ENCODE peak calls at places on chromosomes 4 and X, in seven cellular contexts. A is colonic mucosa, J is fibroblast of lung, W is OCI-LY7, U is PC-9, O is heart left ventricle, C is cardiac fibroblast. P is an unnamed sample.

GRCh38 chr4:73976716-73977115 is 5.1 kb downstream of the PF4 start:
- DNase-seq in W (no peak), A (no peak), U (no peak), O (no peak), C (peak; percentile 84), J (peak; percentile 60), P (no peak)

GRCh38 chrX:102846544-102847236 is 90.4 kb upstream of the RAB40AL start:
- DNase-seq in A (no peak), W (no peak), C (peak; percentile 4), U (no peak), J (peak; percentile 30), O (no peak), P (no peak)

GRCh38 chr4:2270341-2271165 is 8.6 kb upstream of the MXD4 start:
- DNase-seq in W (no peak), U (no peak), A (no peak), O (peak; percentile 24), J (no peak), C (no peak), P (no peak)

GRCh38 chr4:55553442-55553841 is 6.7 kb upstream of the CLOCK start:
- DNase-seq in A (no peak), W (peak; percentile 10), C (peak; percentile 65), O (peak; percentile 30), J (peak; percentile 49), U (no peak), P (peak; percentile 44)

GRCh38 chr4:92303621-92304027 is at the start of gene GRID2:
- DNase-seq in J (peak; percentile 48), U (no peak), C (peak; percentile 8), W (no peak), A (no peak), O (no peak), P (no peak)

GRCh38 chr4:89007338-89007737 is 49.6 kb downstream of the FAM13A start:
- DNase-seq in C (no peak), J (no peak), O (no peak), A (no peak), U (no peak), W (no peak), P (no peak)

GRCh38 chr4:30362436-30362835 is 357.7 kb upstream of the PCDH7 start:
- DNase-seq in W (no peak), C (no peak), O (no peak), A (no peak), U (no peak), J (no peak), P (no peak)

GRCh38 chr4:186693159-186693815 is 30.4 kb downstream of the FAT1 start:
- DNase-seq in A (peak; percentile 84), U (no peak), O (peak; percentile 85), C (no peak), W (no peak), J (peak; percentile 86), P (peak; percentile 68)

GRCh38 chrX:107747596-107748161 is 27.9 kb downstream of the TSC22D3 start:
- DNase-seq in U (peak; percentile 78), A (no peak), W (no peak), O (peak; percentile 55), J (peak; percentile 52), C (peak; percentile 63), P (no peak)

GRCh38 chr4:48570646-48571220 is 80.7 kb downstream of the ZAR1 start:
- DNase-seq in U (no peak), A (no peak), O (no peak), J (peak; percentile 44), W (no peak), C (peak; percentile 5), P (peak; percentile 21)

GRCh38 chr4:110671679-110672078 is 48.8 kb upstream of the PITX2 start:
- DNase-seq in O (no peak), A (no peak), U (no peak), C (no peak), J (no peak), W (no peak), P (no peak)

GRCh38 chr4:22607382-22607781 is 85.4 kb upstream of the GBA3 start:
- DNase-seq in W (peak; percentile 31), U (no peak), A (peak; percentile 48), C (peak; percentile 63), J (peak; percentile 51), O (no peak), P (peak; percentile 0)

GRCh38 chr4:109294006-109294405 is 8.5 kb downstream of the COL25A1 start:
- DNase-seq in W (peak; percentile 54), C (peak; percentile 8), A (no peak), O (no peak), U (no peak), J (no peak), P (no peak)

GRCh38 chr4:7375427-7375826 is 59.3 kb downstream of the PSAPL1 start:
- DNase-seq in J (peak; percentile 2), A (no peak), C (no peak), W (no peak), O (no peak), U (no peak), P (peak; percentile 64)

GRCh38 chr4:96983830-96984229 is 1143.9 kb downstream of the PDHA2 start:
- DNase-seq in U (no peak), A (no peak), C (peak; percentile 3), J (no peak), W (no peak), O (no peak), P (no peak)

GRCh38 chr4:54063737-54064316 is 578 bp downstream of the CHIC2 start:
- DNase-seq in U (no peak), C (peak; percentile 29), W (peak; percentile 48), A (peak; percentile 49), O (peak; percentile 37), J (no peak), P (no peak)

GRCh38 chr4:138831943-138832342 is 183.6 kb upstream of the NOCT start:
- DNase-seq in J (no peak), U (no peak), A (no peak), O (no peak), W (no peak), C (no peak), P (no peak)

GRCh38 chr4:101853691-101854090 is 63.2 kb downstream of the BANK1 start:
- DNase-seq in J (no peak), A (no peak), W (no peak), C (no peak), O (no peak), U (no peak), P (no peak)

GRCh38 chr4:167233523-167234387 is 539 bp downstream of the SPOCK3 start:
- DNase-seq in O (no peak), J (peak; percentile 3), C (peak; percentile 4), A (no peak), U (no peak), W (no peak), P (no peak)

GRCh38 chr4:102809691-102810090 is 17.7 kb downstream of the UBE2D3 start:
- DNase-seq in J (peak; percentile 51), A (no peak), W (no peak), C (no peak), O (no peak), U (no peak), P (no peak)

GRCh38 chr4:48858130-48858529 is 27.2 kb downstream of the OCIAD1 start:
- DNase-seq in A (no peak), O (no peak), C (no peak), J (no peak), W (no peak), U (no peak), P (no peak)

GRCh38 chr4:56681158-56681848 is at the start of gene HOPX:
- DNase-seq in U (peak; percentile 92), O (peak; percentile 67), J (peak; percentile 33), A (no peak), C (peak; percentile 52), W (no peak), P (no peak)

GRCh38 chr4:98615991-98616390 is 42.4 kb downstream of the TSPAN5 start:
- DNase-seq in C (no peak), U (no peak), A (no peak), W (no peak), J (no peak), O (no peak), P (no peak)

GRCh38 chr4:98612318-98613250 is 45.8 kb downstream of the TSPAN5 start:
- DNase-seq in C (no peak), A (no peak), O (no peak), J (no peak), U (no peak), W (no peak), P (no peak)

GRCh38 chr4:98613453-98614075 is 44.8 kb downstream of the TSPAN5 start:
- DNase-seq in J (no peak), C (no peak), W (no peak), U (no peak), O (no peak), A (no peak), P (no peak)

GRCh38 chr4:98614655-98615054 is 43.8 kb downstream of the TSPAN5 start:
- DNase-seq in W (no peak), U (no peak), O (no peak), J (no peak), A (no peak), C (no peak), P (no peak)

DNA sequence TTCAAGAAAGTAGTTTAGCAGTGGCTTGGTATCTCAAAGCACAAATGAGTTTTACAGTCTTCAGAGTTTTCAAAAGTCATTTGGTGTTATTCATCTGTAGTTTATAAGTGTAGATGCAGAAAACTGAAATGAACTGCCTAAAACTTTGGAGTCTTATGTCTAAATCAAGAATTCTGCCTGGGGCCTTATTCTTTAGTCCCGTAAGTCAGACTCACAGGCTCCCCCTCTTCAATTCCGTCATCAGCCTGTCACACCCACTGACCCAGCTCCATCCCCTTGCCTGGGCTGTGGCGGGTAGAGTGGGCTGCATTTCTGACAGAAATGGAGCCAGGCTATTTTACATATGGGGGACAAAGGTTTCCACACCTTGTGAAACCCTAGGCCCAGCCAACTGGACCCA is 44.3 kb downstream of the TSPAN5 start:
- DNase-seq in W (no peak), U (no peak), A (no peak), O (no peak), J (no peak), C (no peak), P (no peak)
- H3K4me3 ChIP-seq in W (no peak overlapping the region), U (no peak overlapping the region), A (no peak overlapping the region), O (no peak overlapping the region), J (no peak overlapping the region), C (no peak overlapping the region), P (no peak overlapping the region)

GRCh38 chrX:12411831-12412230 is 273.6 kb downstream of the FRMPD4 start:
- DNase-seq in C (no peak), J (no peak), U (no peak), O (no peak), W (no peak), A (no peak), P (no peak)
- H3K4me3 ChIP-seq in C (no peak overlapping the region), J (no peak overlapping the region), U (no peak overlapping the region), O (no peak overlapping the region), W (no peak overlapping the region), A (no peak overlapping the region), P (no peak overlapping the region)

GRCh38 chr4:65624651-65625050 is 45.6 kb downstream of the EPHA5 start:
- DNase-seq in A (no peak), C (no peak), O (no peak), W (no peak), J (no peak), U (no peak), P (no peak)

DNA sequence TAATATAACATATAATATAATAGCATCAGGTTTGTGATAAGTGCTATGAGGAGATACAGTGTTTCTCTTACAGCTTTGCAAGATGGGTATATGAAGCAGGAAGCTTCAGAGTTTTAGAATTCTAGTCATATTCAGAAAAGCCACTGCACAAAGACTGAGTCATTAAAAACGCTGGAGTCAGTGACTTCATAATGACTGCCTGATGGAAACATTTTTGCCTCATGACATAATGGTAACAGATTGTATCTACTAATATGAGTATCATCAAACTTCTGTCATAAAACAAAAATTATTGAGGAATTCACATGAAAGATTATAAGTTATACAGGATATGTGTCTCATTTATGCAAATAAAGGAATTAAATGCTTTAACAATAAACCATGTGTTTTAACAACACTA is 46.8 kb downstream of the EPHA5 start:
- DNase-seq in W (no peak), A (no peak), O (no peak), U (no peak), J (peak; percentile 9), C (peak; percentile 31), P (peak; percentile 11)
- H3K4me3 ChIP-seq in W (no peak overlapping the region), A (no peak overlapping the region), O (no peak overlapping the region), U (no peak overlapping the region), J (no peak overlapping the region), C (no peak overlapping the region), P (no peak overlapping the region)

GRCh38 chr4:150140774-150141400 is 62.6 kb downstream of the DCLK2 start:
- DNase-seq in W (no peak), A (no peak), C (peak; percentile 67), O (no peak), U (peak; percentile 63), J (peak; percentile 80), P (peak; percentile 43)
- H3K4me3 ChIP-seq in W (no peak overlapping the region), A (no peak overlapping the region), C (no peak overlapping the region), O (no peak overlapping the region), U (no peak overlapping the region), J (no peak overlapping the region), P (no peak overlapping the region)

P was measured in AG09309.